ENCODE peak calls at places on chromosomes 6 and 20, in five cellular contexts. L is choroid plexus epithelial cell, V is heart right ventricle, D is pancreas, Z is body of pancreas. X is an unnamed sample.

GRCh38 chr6:14953806-14954205 is 292.1 kb upstream of the JARID2 start:
- DNase-seq in L (no peak), V (no peak), D (no peak), Z (no peak), X (no peak)

GRCh38 chr6:169254456-169255316 is 1.0 kb upstream of the THBS2 start:
- DNase-seq in L (no peak), V (no peak), D (no peak), Z (no peak), X (no peak)

GRCh38 chr6:12490904-12491571 is 200.9 kb downstream of the EDN1 start:
- DNase-seq in L (peak), V (no peak), D (no peak), Z (no peak), X (peak)

GRCh38 chr6:166556871-166557322 is 29.6 kb downstream of the RAMACL start:
- DNase-seq in L (peak), V (peak), D (peak), Z (peak), X (peak)

GRCh38 chr6:53469163-53469562 is 75.7 kb downstream of the GCLC start:
- DNase-seq in L (no peak), V (no peak), D (no peak), Z (no peak), X (no peak)

GRCh38 chr20:33971147-33971775 is 22.4 kb upstream of the RALY start:
- DNase-seq in L (no peak), V (no peak), D (no peak), Z (no peak), X (no peak)

GRCh38 chr6:151063339-151063738 is 176.4 kb upstream of the AKAP12 start:
- DNase-seq in L (peak), V (no peak), D (no peak), Z (no peak), X (peak)

GRCh38 chr6:120675886-120676285 is 658.4 kb downstream of the TBC1D32 start:
- DNase-seq in L (no peak), V (no peak), D (no peak), Z (no peak), X (no peak)

GRCh38 chr20:41137412-41138216 is at the start of gene PLCG1:
- DNase-seq in L (peak), V (peak), D (peak), Z (peak), X (peak)

GRCh38 chr6:68572525-68572924 is 62.6 kb upstream of the ADGRB3 start:
- DNase-seq in L (peak), V (no peak), D (no peak), Z (no peak), X (peak)

GRCh38 chr20:61871913-61872312 is 193.8 kb downstream of the TAF4 start:
- DNase-seq in L (no peak), V (no peak), D (no peak), Z (no peak), X (no peak)

GRCh38 chr6:91045152-91045551 is 458.3 kb upstream of the MAP3K7 start:
- DNase-seq in L (peak), V (peak), D (no peak), Z (no peak), X (peak)

GRCh38 chr6:106692112-106692822 is 62.9 kb downstream of the QRSL1 start:
- DNase-seq in L (peak), V (no peak), D (no peak), Z (peak), X (peak)

GRCh38 chr6:149031545-149032317 is 284.9 kb downstream of the UST start:
- DNase-seq in L (peak), V (no peak), D (no peak), Z (no peak), X (peak)

GRCh38 chr6:155265843-155266535 is 2.2 kb downstream of the CLDN20 start:
- DNase-seq in L (no peak), V (no peak), D (no peak), Z (no peak), X (no peak)
- TF ChIP-seq CTCF in L (peak), V (no peak), D (no peak), Z (no peak), X (peak)

DNA sequence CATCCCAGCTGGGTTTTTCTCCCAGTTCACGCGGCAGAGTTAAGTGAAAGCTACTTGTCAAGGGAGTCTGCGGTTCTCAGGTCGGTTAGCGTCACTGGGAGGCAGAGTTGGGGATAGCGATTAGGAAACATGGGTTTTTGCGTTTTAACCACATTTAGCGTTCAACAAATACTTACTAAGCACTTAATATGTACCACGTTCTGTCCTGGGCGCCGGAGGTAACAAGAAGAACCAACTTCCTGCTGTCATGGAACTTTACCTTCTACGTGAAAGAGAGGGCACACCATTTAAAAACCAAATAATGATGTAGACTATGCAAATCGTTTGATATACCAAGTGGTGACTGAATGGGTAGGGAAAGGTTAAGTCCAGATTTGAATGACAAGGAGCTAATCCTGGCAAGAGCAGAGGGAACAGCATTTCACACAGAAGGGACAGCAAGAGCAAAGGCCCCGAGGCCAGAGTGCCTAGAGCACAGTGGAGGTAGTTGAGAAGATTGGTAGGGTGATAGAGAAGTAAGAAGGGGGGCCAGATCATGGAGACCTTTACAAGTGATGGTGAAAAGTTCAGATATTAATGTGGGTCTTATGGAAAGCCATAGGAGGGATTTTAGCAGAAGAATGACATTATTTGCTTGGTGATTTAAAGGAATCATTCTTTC is 740 bp downstream of the RIOK1 start:
- DNase-seq in L (peak), V (no peak), D (no peak), Z (no peak), X (no peak)
- TF ChIP-seq CTCF in L (peak), V (peak), D (no peak), Z (no peak), X (peak)

GRCh38 chr6:136792945-136793289 is 640 bp upstream of the MAP3K5 start:
- DNase-seq in L (peak), V (peak), D (peak), Z (peak), X (peak)

GRCh38 chr6:136790411-136791295 is 1.6 kb downstream of the MAP3K5 start:
- DNase-seq in L (peak), V (no peak), D (no peak), Z (no peak), X (peak)

GRCh38 chr6:136791296-136792065 is 796 bp downstream of the MAP3K5 start:
- DNase-seq in L (peak), V (peak), D (peak), Z (peak), X (peak)

GRCh38 chr6:136793348-136793747 is 1.1 kb upstream of the MAP3K5 start:
- DNase-seq in L (no peak), V (no peak), D (no peak), Z (no peak), X (no peak)

DNA sequence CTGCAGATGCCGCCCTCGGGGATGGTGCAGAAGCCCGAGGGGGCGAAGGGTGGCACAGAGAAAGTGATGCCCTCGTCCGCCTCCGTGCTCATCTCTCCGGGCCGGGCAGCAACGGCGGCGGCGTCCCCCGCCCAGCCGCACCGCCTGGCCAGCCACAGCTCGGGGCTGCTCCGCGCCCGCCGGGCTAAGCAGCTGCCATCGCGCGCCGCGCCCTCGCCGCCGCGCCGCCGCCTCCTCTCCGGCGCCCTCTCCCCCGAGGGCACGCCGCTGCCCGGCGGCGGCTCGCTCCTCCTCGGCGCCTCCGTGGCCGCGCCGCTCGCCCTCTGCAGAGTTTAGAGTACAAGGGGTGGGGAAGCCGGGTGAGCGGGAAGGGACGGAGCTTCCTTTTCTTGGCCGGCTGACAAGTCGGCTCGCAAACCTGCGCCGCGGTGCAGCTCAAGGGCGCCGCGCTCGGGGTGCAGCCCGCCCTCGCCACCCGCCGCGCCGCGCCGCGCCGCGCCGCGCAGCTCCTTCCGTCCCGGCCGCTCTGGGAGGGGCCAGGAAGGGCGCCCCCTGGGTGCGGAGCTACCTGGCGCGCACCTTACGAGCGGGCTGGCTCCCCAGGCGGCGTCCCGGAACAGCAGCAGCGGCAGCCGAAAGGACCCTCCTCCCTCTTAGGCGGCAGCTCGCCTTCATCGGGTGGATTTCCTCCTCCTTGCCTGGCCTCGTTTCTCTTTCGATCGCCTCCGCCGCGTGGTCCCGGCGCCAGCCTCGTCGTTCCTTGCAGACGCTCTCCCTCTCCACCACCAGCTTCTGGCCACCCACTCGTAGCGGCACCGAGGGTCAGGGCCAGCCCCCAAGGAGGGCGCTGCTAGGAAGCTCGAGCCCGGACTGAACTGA is at the start of gene MAP3K5:
- DNase-seq in L (peak), V (peak), D (peak), Z (peak), X (peak)
- TF ChIP-seq CTCF in L (peak), V (peak), D (peak), Z (peak), X (peak)

DNA sequence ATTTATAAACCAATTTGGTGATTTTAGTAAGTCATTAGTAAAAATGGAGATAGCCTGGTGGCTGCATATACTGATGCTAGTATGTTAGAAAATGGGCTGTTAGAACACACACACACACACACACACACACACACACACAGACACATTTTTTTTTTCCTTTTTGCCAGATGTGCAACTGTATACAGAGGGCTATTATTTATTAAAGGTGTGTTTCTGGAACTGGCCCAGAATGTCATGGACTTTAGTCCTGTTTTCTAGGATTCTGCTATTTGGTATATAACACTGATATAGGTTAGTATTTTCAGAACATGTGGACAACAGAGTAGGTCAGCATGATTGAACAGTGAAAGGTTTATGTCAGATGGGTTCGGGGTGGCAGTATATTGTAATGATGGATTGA is 12.4 kb downstream of the MYO6 start:
- DNase-seq in L (no peak), V (no peak), D (no peak), Z (no peak), X (no peak)
- TF ChIP-seq CTCF in L (no peak), V (no peak), D (no peak), Z (no peak), X (no peak)

GRCh38 chr20:17659801-17660200 is 22.2 kb downstream of the RRBP1 start:
- DNase-seq in L (no peak), V (no peak), D (no peak), Z (peak), X (no peak)
- TF ChIP-seq CTCF in L (no peak), V (no peak), D (no peak), Z (no peak), X (no peak)

GRCh38 chr6:159852877-159853276 is 37.9 kb upstream of the MAS1 start:
- DNase-seq in L (no peak), V (no peak), D (no peak), Z (no peak), X (peak)
- TF ChIP-seq CTCF in L (peak), V (peak), D (no peak), Z (no peak), X (peak)

DNA sequence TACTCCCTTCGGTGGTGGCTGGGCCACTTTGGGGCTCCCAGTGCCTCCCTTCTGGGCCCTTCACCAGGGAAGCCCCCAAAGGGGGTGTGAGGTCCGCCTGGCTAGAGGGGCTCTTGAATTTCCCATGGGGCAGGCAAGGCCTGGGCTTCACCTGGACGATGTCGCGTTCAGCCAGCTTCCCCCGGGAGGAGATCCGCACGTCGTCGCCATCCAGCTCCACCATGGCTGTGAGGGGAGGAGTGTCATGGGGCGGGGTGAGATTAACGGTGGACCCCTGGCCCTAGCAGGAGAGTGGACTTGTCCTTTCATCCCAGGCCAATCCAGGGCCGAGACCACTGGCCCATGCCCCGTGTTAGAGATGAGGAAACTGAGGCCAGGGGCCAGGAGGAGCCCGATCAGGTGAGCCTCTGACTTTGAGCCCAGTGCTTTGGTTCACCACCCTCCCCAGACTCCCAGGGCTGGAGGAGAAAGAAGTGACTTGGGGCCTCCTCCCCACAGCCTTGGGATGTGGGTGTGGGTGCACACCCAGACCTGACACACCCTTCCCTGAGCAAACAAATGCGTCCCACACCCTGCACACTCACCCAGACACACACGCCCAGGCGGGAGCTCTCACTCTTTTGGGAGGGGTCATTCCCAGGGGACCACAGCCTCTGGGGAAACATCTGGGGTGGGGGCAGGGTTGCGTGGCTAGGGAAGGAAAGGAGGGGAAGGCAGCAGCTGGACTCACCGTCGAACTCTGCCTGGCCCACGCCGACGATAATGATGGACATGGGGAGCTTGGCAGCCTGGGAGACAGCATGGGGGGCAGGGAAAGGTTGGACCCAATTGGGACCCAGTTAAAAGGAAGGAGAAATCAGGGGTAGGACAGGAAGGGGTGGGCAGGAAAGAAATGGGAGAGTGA is 46.2 kb downstream of the RAB44 start:
- DNase-seq in L (no peak), V (no peak), D (no peak), Z (no peak), X (no peak)
- TF ChIP-seq CTCF in L (no peak), V (no peak), D (no peak), Z (no peak), X (no peak)